ENCODE peak calls at places on chromosomes 3 and 15, in five cellular contexts. One of them, this sample, is unnamed.

GRCh38 chr15:55993804-55994539 is 560 bp upstream of the NEDD4 start:
- DNase-seq in A549: peak; percentile 69
- DNase-seq in HepG2: peak; percentile 24
- DNase-seq in K562: no peak
- DNase-seq in GM12878: no peak
- DNase-seq in this sample: peak; percentile 70

GRCh38 chr15:96415513-96416217 is 85.2 kb downstream of the NR2F2 start:
- DNase-seq in HepG2: no peak
- DNase-seq in GM12878: no peak
- DNase-seq in A549: no peak
- DNase-seq in K562: no peak
- DNase-seq in this sample: no peak

GRCh38 chr3:197259096-197259495 is 39.3 kb downstream of the DLG1 start:
- DNase-seq in A549: no peak
- DNase-seq in HepG2: no peak
- DNase-seq in K562: no peak
- DNase-seq in GM12878: no peak
- DNase-seq in this sample: no peak

GRCh38 chr15:62606376-62607164 is 436.0 kb upstream of the TPM1 start:
- DNase-seq in GM12878: no peak
- DNase-seq in K562: no peak
- DNase-seq in HepG2: no peak
- DNase-seq in A549: peak; percentile 80
- DNase-seq in this sample: no peak

GRCh38 chr3:126914226-126914625 is 68.7 kb upstream of the PLXNA1 start:
- DNase-seq in A549: no peak
- DNase-seq in HepG2: no peak
- DNase-seq in K562: no peak
- DNase-seq in GM12878: no peak
- DNase-seq in this sample: no peak

GRCh38 chr15:77616072-77616471 is 16.6 kb downstream of the LINGO1 start:
- DNase-seq in GM12878: no peak
- DNase-seq in A549: no peak
- DNase-seq in K562: no peak
- DNase-seq in HepG2: no peak
- DNase-seq in this sample: no peak

GRCh38 chr3:112744825-112745566 is 101.7 kb downstream of the CD200R1L start:
- DNase-seq in HepG2: no peak
- DNase-seq in A549: no peak
- DNase-seq in GM12878: no peak
- DNase-seq in K562: no peak
- DNase-seq in this sample: no peak

GRCh38 chr15:82044373-82045178 is 1.2 kb downstream of the MEX3B start:
- DNase-seq in GM12878: no peak
- DNase-seq in K562: peak; percentile 48
- DNase-seq in A549: peak; percentile 37
- DNase-seq in HepG2: no peak
- DNase-seq in this sample: peak; percentile 67

GRCh38 chr3:53320697-53321096 is 26.6 kb downstream of the DCP1A start:
- DNase-seq in K562: no peak
- DNase-seq in GM12878: no peak
- DNase-seq in A549: no peak
- DNase-seq in HepG2: no peak
- DNase-seq in this sample: no peak

GRCh38 chr3:24318668-24319287 is 175.9 kb downstream of the THRB start:
- DNase-seq in GM12878: no peak
- DNase-seq in A549: peak; percentile 19
- DNase-seq in HepG2: peak; percentile 25
- DNase-seq in K562: no peak
- DNase-seq in this sample: no peak

GRCh38 chr3:15557511-15557946 is 36.0 kb upstream of the COLQ start:
- DNase-seq in HepG2: peak; percentile 75
- DNase-seq in GM12878: peak; percentile 67
- DNase-seq in A549: peak; percentile 81
- DNase-seq in K562: peak; percentile 67
- DNase-seq in this sample: peak; percentile 93

GRCh38 chr3:109773006-109773405 is 435.7 kb upstream of the DPPA4 start:
- DNase-seq in K562: no peak
- DNase-seq in A549: no peak
- DNase-seq in HepG2: no peak
- DNase-seq in GM12878: no peak
- DNase-seq in this sample: no peak

GRCh38 chr3:42019144-42019952 is 57.4 kb upstream of the ULK4 start:
- DNase-seq in HepG2: peak; percentile 63
- DNase-seq in GM12878: no peak
- DNase-seq in K562: no peak
- DNase-seq in A549: no peak
- DNase-seq in this sample: peak; percentile 39

GRCh38 chr3:30665539-30665938 is 59.1 kb downstream of the TGFBR2 start:
- DNase-seq in GM12878: no peak
- DNase-seq in A549: no peak
- DNase-seq in HepG2: no peak
- DNase-seq in K562: no peak
- DNase-seq in this sample: no peak

GRCh38 chr15:78216276-78217229 is 17.8 kb downstream of the ACSBG1 start:
- DNase-seq in GM12878: no peak
- DNase-seq in HepG2: no peak
- DNase-seq in A549: peak; percentile 75
- DNase-seq in K562: no peak
- DNase-seq in this sample: no peak

GRCh38 chr15:71443538-71443937 is 328.3 kb downstream of the THSD4 start:
- DNase-seq in GM12878: no peak
- DNase-seq in K562: peak; percentile 53
- DNase-seq in HepG2: peak; percentile 23
- DNase-seq in A549: peak; percentile 77
- DNase-seq in this sample: peak; percentile 55

GRCh38 chr15:39376371-39376909 is 204.4 kb upstream of the THBS1 start:
- DNase-seq in K562: no peak
- DNase-seq in GM12878: no peak
- DNase-seq in HepG2: no peak
- DNase-seq in A549: no peak
- DNase-seq in this sample: no peak

GRCh38 chr15:70498096-70498626 is 265.2 kb downstream of the UACA start:
- DNase-seq in A549: no peak
- DNase-seq in GM12878: no peak
- DNase-seq in HepG2: no peak
- DNase-seq in K562: no peak
- DNase-seq in this sample: no peak

GRCh38 chr15:89367485-89368451 is 33.1 kb upstream of the POLG start:
- DNase-seq in HepG2: no peak
- DNase-seq in K562: peak; percentile 95
- DNase-seq in GM12878: no peak
- DNase-seq in A549: peak; percentile 64
- DNase-seq in this sample: no peak

GRCh38 chr3:146577662-146578061 is 27.5 kb downstream of the PLSCR5 start:
- DNase-seq in A549: peak; percentile 70
- DNase-seq in HepG2: peak; percentile 39
- DNase-seq in GM12878: no peak
- DNase-seq in K562: peak; percentile 7
- DNase-seq in this sample: peak; percentile 76

GRCh38 chr3:87350367-87351199 is 74.2 kb upstream of the POU1F1 start:
- DNase-seq in HepG2: peak; percentile 41
- DNase-seq in GM12878: no peak
- DNase-seq in K562: peak; percentile 40
- DNase-seq in A549: peak; percentile 66
- DNase-seq in this sample: peak; percentile 67

GRCh38 chr15:50353251-50353998 is 1.6 kb downstream of the GABPB1 start:
- DNase-seq in GM12878: no peak
- DNase-seq in HepG2: no peak
- DNase-seq in A549: peak; percentile 17
- DNase-seq in K562: peak; percentile 25
- DNase-seq in this sample: peak; percentile 78

GRCh38 chr3:48560648-48561018 is 2.9 kb downstream of the UCN2 start:
- DNase-seq in HepG2: no peak
- DNase-seq in K562: no peak
- DNase-seq in A549: no peak
- DNase-seq in GM12878: no peak
- DNase-seq in this sample: no peak

GRCh38 chr3:128931046-128931445 is 51.6 kb downstream of the ACAD9 start:
- DNase-seq in K562: no peak
- DNase-seq in A549: no peak
- DNase-seq in GM12878: no peak
- DNase-seq in HepG2: no peak
- DNase-seq in this sample: no peak

GRCh38 chr15:44427756-44428724 is 611 bp downstream of the CTDSPL2 start:
- DNase-seq in K562: no peak
- DNase-seq in A549: peak; percentile 28
- DNase-seq in GM12878: no peak
- DNase-seq in HepG2: peak; percentile 62
- DNase-seq in this sample: peak; percentile 39

GRCh38 chr3:14536837-14537589 is 3.1 kb downstream of the GRIP2 start:
- DNase-seq in A549: no peak
- DNase-seq in K562: no peak
- DNase-seq in GM12878: no peak
- DNase-seq in HepG2: no peak
- DNase-seq in this sample: no peak

GRCh38 chr3:120506828-120507774 is 56.3 kb upstream of the FSTL1 start:
- DNase-seq in K562: peak; percentile 9
- DNase-seq in A549: peak; percentile 46
- DNase-seq in GM12878: no peak
- DNase-seq in HepG2: peak; percentile 32
- DNase-seq in this sample: peak; percentile 74

GRCh38 chr3:132315851-132316250 is 1.4 kb upstream of the ACP3 start:
- DNase-seq in K562: no peak
- DNase-seq in GM12878: no peak
- DNase-seq in HepG2: no peak
- DNase-seq in A549: no peak
- DNase-seq in this sample: no peak

GRCh38 chr15:34644061-34644460 is 60.6 kb upstream of the GOLGA8B start:
- DNase-seq in A549: peak; percentile 19
- DNase-seq in HepG2: no peak
- DNase-seq in K562: no peak
- DNase-seq in GM12878: no peak
- DNase-seq in this sample: no peak

GRCh38 chr3:72144773-72145505 is 360.0 kb upstream of the PROK2 start:
- DNase-seq in HepG2: peak; percentile 48
- DNase-seq in K562: peak; percentile 74
- DNase-seq in A549: no peak
- DNase-seq in GM12878: no peak
- DNase-seq in this sample: no peak

GRCh38 chr15:74402873-74403589 is 30.7 kb downstream of the SEMA7A start:
- DNase-seq in HepG2: no peak
- DNase-seq in K562: no peak
- DNase-seq in A549: no peak
- DNase-seq in GM12878: peak; percentile 82
- DNase-seq in this sample: no peak

GRCh38 chr3:116153174-116153573 is 292.1 kb downstream of the LSAMP start:
- DNase-seq in K562: no peak
- DNase-seq in A549: no peak
- DNase-seq in GM12878: no peak
- DNase-seq in HepG2: no peak
- DNase-seq in this sample: no peak

GRCh38 chr3:185561374-185561943 is 9.1 kb upstream of the LIPH start:
- DNase-seq in GM12878: no peak
- DNase-seq in HepG2: no peak
- DNase-seq in A549: no peak
- DNase-seq in K562: no peak
- DNase-seq in this sample: no peak

GRCh38 chr3:106534206-106534605 is 665.4 kb upstream of the CBLB start:
- DNase-seq in K562: no peak
- DNase-seq in HepG2: no peak
- DNase-seq in GM12878: no peak
- DNase-seq in A549: no peak
- DNase-seq in this sample: peak; percentile 38

GRCh38 chr15:52082197-52083036 is 30.2 kb downstream of the BCL2L10 start:
- DNase-seq in HepG2: no peak
- DNase-seq in A549: no peak
- DNase-seq in K562: no peak
- DNase-seq in GM12878: peak; percentile 86
- DNase-seq in this sample: no peak

GRCh38 chr3:173007079-173007723 is 133.8 kb downstream of the SPATA16 start:
- DNase-seq in K562: peak; percentile 58
- DNase-seq in HepG2: no peak
- DNase-seq in GM12878: no peak
- DNase-seq in A549: no peak
- DNase-seq in this sample: no peak
- TF ChIP-seq MYC in K562: no peak
- TF ChIP-seq MYC in HepG2: no peak
- TF ChIP-seq MYC in GM12878: no peak
- TF ChIP-seq MYC in A549: no peak
- TF ChIP-seq MYC in this sample: no peak

GRCh38 chr15:92906563-92907081 is 6.5 kb downstream of the CHD2 start:
- DNase-seq in A549: peak; percentile 78
- DNase-seq in GM12878: no peak
- DNase-seq in K562: no peak
- DNase-seq in HepG2: no peak
- DNase-seq in this sample: peak; percentile 77
- H3K4me1 ChIP-seq in A549: peaks cover 66% of the 10 kb centered on the region
- H3K4me1 ChIP-seq in GM12878: peaks cover 18% of the 10 kb centered on the region
- H3K4me1 ChIP-seq in K562: peaks cover 29% of the 10 kb centered on the region
- H3K4me1 ChIP-seq in HepG2: peaks cover 69% of the 10 kb centered on the region
- H3K4me1 ChIP-seq in this sample: peaks cover 66% of the 10 kb centered on the region

GRCh38 chr3:138547342-138547975 is 46.6 kb downstream of the CEP70 start:
- DNase-seq in K562: no peak
- DNase-seq in GM12878: no peak
- DNase-seq in HepG2: no peak
- DNase-seq in A549: no peak
- DNase-seq in this sample: no peak
- TF ChIP-seq MYC in K562: no peak
- TF ChIP-seq MYC in GM12878: no peak
- TF ChIP-seq MYC in HepG2: no peak
- TF ChIP-seq MYC in A549: no peak
- TF ChIP-seq MYC in this sample: no peak

GRCh38 chr3:49799761-49800160 is at the start of gene CDHR4:
- DNase-seq in HepG2: peak; percentile 44
- DNase-seq in A549: peak; percentile 72
- DNase-seq in GM12878: no peak
- DNase-seq in K562: no peak
- DNase-seq in this sample: no peak
- H3K4me1 ChIP-seq in HepG2: peaks cover 61% of the 10 kb centered on the region
- H3K4me1 ChIP-seq in A549: peaks cover 14% of the 10 kb centered on the region
- H3K4me1 ChIP-seq in GM12878: peaks cover 12% of the 10 kb centered on the region
- H3K4me1 ChIP-seq in K562: peaks cover 13% of the 10 kb centered on the region
- H3K4me1 ChIP-seq in this sample: peaks cover 11% of the 10 kb centered on the region

GRCh38 chr3:102595057-102595456 is 160.2 kb downstream of the ZPLD1 start:
- DNase-seq in A549: no peak
- DNase-seq in GM12878: no peak
- DNase-seq in HepG2: no peak
- DNase-seq in K562: no peak
- DNase-seq in this sample: no peak
- TF ChIP-seq MYC in A549: no peak
- TF ChIP-seq MYC in GM12878: no peak
- TF ChIP-seq MYC in HepG2: no peak
- TF ChIP-seq MYC in K562: no peak
- TF ChIP-seq MYC in this sample: no peak

This sample was measured in endothelial cell of umbilical vein.